ENCODE peak calls at places on chromosomes 6 and 20, in four cellular contexts. J is iris pigment epithelial cell, G is NCI-H510A treated with DMSO at 0.1 percent for 48 hours, L is GM10248. F is an unnamed sample.

GRCh38 chr6:35754452-35755321 is 17.9 kb downstream of the ARMC12 start:
- DNase-seq in J (peak; percentile 38), G (peak; percentile 48), L (no peak), F (peak; percentile 80)

GRCh38 chr6:157944983-157945931 is 36.4 kb upstream of the SYNJ2 start:
- DNase-seq in J (peak; percentile 61), G (no peak), L (no peak), F (no peak)

GRCh38 chr6:107264357-107264831 is 149.1 kb upstream of the BEND3 start:
- DNase-seq in J (peak; percentile 90), G (peak; percentile 57), L (no peak), F (peak; percentile 86)

GRCh38 chr20:8057871-8058270 is 38.3 kb upstream of the TMX4 start:
- DNase-seq in J (no peak), G (peak; percentile 26), L (no peak), F (no peak)

GRCh38 chr6:34237722-34238506 is 1.2 kb downstream of the HMGA1 start:
- DNase-seq in J (peak; percentile 40), G (no peak), L (peak; percentile 62), F (peak; percentile 41)

GRCh38 chr6:97293198-97293696 is 10.2 kb upstream of the MMS22L start:
- DNase-seq in J (no peak), G (no peak), L (no peak), F (peak; percentile 58)

GRCh38 chr6:166515072-166515810 is 71.2 kb downstream of the RAMACL start:
- DNase-seq in J (peak; percentile 92), G (no peak), L (peak; percentile 30), F (peak; percentile 89)

GRCh38 chr6:40968620-40969145 is 70.3 kb downstream of the UNC5CL start:
- DNase-seq in J (no peak), G (no peak), L (no peak), F (no peak)

GRCh38 chr20:2521369-2522305 is 12.9 kb upstream of the ZNF343 start:
- DNase-seq in J (peak; percentile 46), G (peak; percentile 49), L (no peak), F (peak; percentile 53)

GRCh38 chr6:169953686-169954085 is 202.3 kb downstream of the ERMARD start:
- DNase-seq in J (no peak), G (peak; percentile 12), L (no peak), F (no peak)

GRCh38 chr6:34189806-34190503 is 44.1 kb upstream of the GRM4 start:
- DNase-seq in J (no peak), G (no peak), L (no peak), F (no peak)

GRCh38 chr6:142155895-142156757 is 9.1 kb downstream of the VTA1 start:
- DNase-seq in J (peak; percentile 27), G (no peak), L (no peak), F (peak; percentile 22)

GRCh38 chr6:146682919-146683318 is 84.1 kb downstream of the ADGB start:
- DNase-seq in J (no peak), G (no peak), L (no peak), F (no peak)

GRCh38 chr6:14711056-14711703 is 534.7 kb upstream of the JARID2 start:
- DNase-seq in J (peak; percentile 85), G (peak; percentile 20), L (peak; percentile 60), F (peak; percentile 96)

GRCh38 chr20:40956503-40956902 is 72.1 kb upstream of the TOP1 start:
- DNase-seq in J (no peak), G (no peak), L (no peak), F (no peak)

GRCh38 chr20:38112249-38112942 is 52.7 kb downstream of the TGM2 start:
- DNase-seq in J (no peak), G (no peak), L (no peak), F (no peak)

GRCh38 chr6:39361657-39362486 is 39.4 kb upstream of the KCNK16 start:
- DNase-seq in J (peak; percentile 65), G (peak; percentile 91), L (peak; percentile 81), F (no peak)

GRCh38 chr6:146026873-146027272 is 2.0 kb upstream of the GRM1 start:
- DNase-seq in J (no peak), G (no peak), L (no peak), F (no peak)

GRCh38 chr6:143940011-143940597 is 68.0 kb downstream of the PLAGL1 start:
- DNase-seq in J (peak; percentile 55), G (no peak), L (peak; percentile 81), F (peak; percentile 55)

GRCh38 chr6:35522660-35523658 is 10.3 kb upstream of the TULP1 start:
- DNase-seq in J (peak; percentile 46), G (peak; percentile 79), L (peak; percentile 87), F (peak; percentile 50)

F was measured in HCEC 1CT.